ENCODE peak calls at places on chromosomes 16 and 17, in five cellular contexts. Z is AG08396, O is NCI-H1092 treated with DMSO at 0.1 percent for 48 hours, C is HCEC 1CT, S is AG04450. Y is an unnamed sample.

GRCh38 chr17:40351185-40352043 is 13.1 kb downstream of the GJD3 start:
- DNase-seq in Z (no peak), O (peak), C (no peak), S (no peak), Y (no peak)

GRCh38 chr17:66165537-66166123 is 26.3 kb downstream of the CEP112 start:
- DNase-seq in Z (peak), O (peak), C (peak), S (peak), Y (peak)

GRCh38 chr16:84340305-84341040 is 27.9 kb upstream of the ATP2C2 start:
- DNase-seq in Z (no peak), O (no peak), C (no peak), S (no peak), Y (no peak)

GRCh38 chr16:84879569-84880487 is 60.0 kb downstream of the CRISPLD2 start:
- DNase-seq in Z (no peak), O (no peak), C (no peak), S (no peak), Y (peak)

GRCh38 chr16:30060354-30061194 is 5.0 kb upstream of the ALDOA start:
- DNase-seq in Z (no peak), O (no peak), C (no peak), S (no peak), Y (no peak)

GRCh38 chr16:72105978-72106377 is 12.3 kb downstream of the DHX38 start:
- DNase-seq in Z (no peak), O (no peak), C (no peak), S (no peak), Y (no peak)

GRCh38 chr17:8905256-8905778 is 37.8 kb upstream of the PIK3R6 start:
- DNase-seq in Z (no peak), O (no peak), C (no peak), S (no peak), Y (no peak)

GRCh38 chr17:72772331-72772821 is 320.1 kb downstream of the SLC39A11 start:
- DNase-seq in Z (no peak), O (no peak), C (no peak), S (no peak), Y (no peak)

GRCh38 chr16:17031484-17032268 is 439.1 kb downstream of the XYLT1 start:
- DNase-seq in Z (no peak), O (no peak), C (no peak), S (no peak), Y (no peak)

GRCh38 chr17:3669548-3669947 is 936 bp downstream of the EMC6 start:
- DNase-seq in Z (no peak), O (no peak), C (no peak), S (no peak), Y (no peak)

GRCh38 chr17:62565817-62566216 is 61.7 kb upstream of the MRC2 start:
- DNase-seq in Z (peak), O (no peak), C (peak), S (no peak), Y (no peak)

GRCh38 chr17:50186661-50187402 is 14.6 kb downstream of the COL1A1 start:
- DNase-seq in Z (no peak), O (no peak), C (no peak), S (no peak), Y (no peak)

GRCh38 chr17:76553163-76553908 is 13.5 kb downstream of the PRCD start:
- DNase-seq in Z (no peak), O (no peak), C (no peak), S (no peak), Y (no peak)

GRCh38 chr16:89657442-89658220 is at the start of the genes CHMP1A and SPATA33:
- DNase-seq in Z (peak), O (peak), C (peak), S (peak), Y (peak)

GRCh38 chr17:5355416-5356129 is 63.9 kb downstream of the NUP88 start:
- DNase-seq in Z (no peak), O (no peak), C (no peak), S (no peak), Y (no peak)

GRCh38 chr17:1467898-1468492 is 12.0 kb upstream of the CRK start:
- DNase-seq in Z (no peak), O (no peak), C (no peak), S (no peak), Y (no peak)

GRCh38 chr17:8041249-8041928 is 2.5 kb downstream of the ALOX15B start:
- DNase-seq in Z (peak), O (peak), C (peak), S (peak), Y (peak)

GRCh38 chr16:1331712-1332617 is 1.5 kb upstream of the BAIAP3 start:
- DNase-seq in Z (peak), O (peak), C (peak), S (no peak), Y (peak)

GRCh38 chr17:13157656-13158055 is 139.8 kb upstream of the ELAC2 start:
- DNase-seq in Z (no peak), O (no peak), C (no peak), S (no peak), Y (no peak)

GRCh38 chr17:78838574-78839005 is 2.0 kb downstream of the USP36 start:
- DNase-seq in Z (no peak), O (peak), C (no peak), S (no peak), Y (no peak)

GRCh38 chr16:48611329-48612137 is 1.6 kb upstream of the N4BP1 start:
- DNase-seq in Z (no peak), O (no peak), C (no peak), S (no peak), Y (no peak)

GRCh38 chr16:50699345-50700159 is 6.1 kb downstream of the NOD2 start:
- DNase-seq in Z (no peak), O (no peak), C (peak), S (no peak), Y (peak)